ENCODE peak calls at places on chromosomes 6 and 20, in five cellular contexts. K, P, J, M and Z are unnamed samples.

GRCh38 chr6:32081168-32081624 is 27.9 kb downstream of the TNXB start:
- DNase-seq in K (peak; percentile 90), P (peak; percentile 93), J (peak; percentile 88), M (peak; percentile 74), Z (peak; percentile 25)

GRCh38 chr6:41560440-41561192 is 14.4 kb downstream of the FOXP4 start:
- DNase-seq in K (peak; percentile 72), P (peak; percentile 84), J (peak; percentile 89), M (peak; percentile 54), Z (no peak)

GRCh38 chr20:49281059-49281912 is 3.4 kb upstream of the ZNFX1 start:
- DNase-seq in K (no peak), P (no peak), J (no peak), M (no peak), Z (no peak)

GRCh38 chr20:9912290-9912689 is 73.4 kb upstream of the PAK5 start:
- DNase-seq in K (no peak), P (no peak), J (no peak), M (no peak), Z (no peak)

GRCh38 chr20:25624500-25624939 is 706 bp upstream of the NANP start:
- DNase-seq in K (no peak), P (no peak), J (peak; percentile 78), M (no peak), Z (no peak)

GRCh38 chr20:40930561-40930960 is 98.1 kb upstream of the TOP1 start:
- DNase-seq in K (no peak), P (no peak), J (no peak), M (no peak), Z (no peak)

GRCh38 chr6:110554966-110555460 is 78.6 kb upstream of the SLC22A16 start:
- DNase-seq in K (no peak), P (no peak), J (no peak), M (peak; percentile 81), Z (no peak)

GRCh38 chr6:49849121-49849907 is 17.0 kb downstream of the CRISP1 start:
- DNase-seq in K (no peak), P (no peak), J (no peak), M (no peak), Z (no peak)

GRCh38 chr6:14453712-14454466 is 336.3 kb downstream of the CD83 start:
- DNase-seq in K (no peak), P (no peak), J (no peak), M (no peak), Z (no peak)

GRCh38 chr20:43949741-43950618 is 35.3 kb downstream of the TOX2 start:
- DNase-seq in K (no peak), P (no peak), J (no peak), M (no peak), Z (no peak)

GRCh38 chr6:56364482-56365313 is 117.3 kb upstream of the COL21A1 start:
- DNase-seq in K (no peak), P (no peak), J (no peak), M (no peak), Z (no peak)

GRCh38 chr6:7053125-7053784 is 54.5 kb upstream of the RREB1 start:
- DNase-seq in K (no peak), P (no peak), J (no peak), M (no peak), Z (peak; percentile 78)

GRCh38 chr6:167831281-167831680 is 4.6 kb downstream of the AFDN start:
- DNase-seq in K (no peak), P (no peak), J (no peak), M (no peak), Z (no peak)

GRCh38 chr20:47195573-47195972 is 160.9 kb downstream of the ZMYND8 start:
- DNase-seq in K (no peak), P (no peak), J (no peak), M (no peak), Z (no peak)

GRCh38 chr6:21679761-21680265 is 86.3 kb downstream of the SOX4 start:
- DNase-seq in K (no peak), P (no peak), J (no peak), M (no peak), Z (no peak)

GRCh38 chr20:47982574-47983360 is 197.5 kb upstream of the SULF2 start:
- DNase-seq in K (no peak), P (no peak), J (peak; percentile 42), M (no peak), Z (no peak)

GRCh38 chr6:170097505-170098427 is 193.1 kb downstream of the DLL1 start:
- DNase-seq in K (peak; percentile 6), P (peak; percentile 41), J (peak; percentile 42), M (peak; percentile 6), Z (no peak)

GRCh38 chr6:34656378-34657036 is 40.1 kb downstream of the ILRUN start:
- DNase-seq in K (no peak), P (no peak), J (peak; percentile 66), M (peak; percentile 59), Z (no peak)

GRCh38 chr20:22226849-22227248 is 357.5 kb downstream of the FOXA2 start:
- DNase-seq in K (no peak), P (no peak), J (no peak), M (no peak), Z (no peak)

GRCh38 chr6:72911463-72912153 is 289.7 kb downstream of the KCNQ5 start:
- DNase-seq in K (no peak), P (no peak), J (no peak), M (no peak), Z (no peak)

GRCh38 chr6:42071881-42072583 is 21.7 kb downstream of the TAF8 start:
- DNase-seq in K (no peak), P (no peak), J (no peak), M (no peak), Z (no peak)

DNA sequence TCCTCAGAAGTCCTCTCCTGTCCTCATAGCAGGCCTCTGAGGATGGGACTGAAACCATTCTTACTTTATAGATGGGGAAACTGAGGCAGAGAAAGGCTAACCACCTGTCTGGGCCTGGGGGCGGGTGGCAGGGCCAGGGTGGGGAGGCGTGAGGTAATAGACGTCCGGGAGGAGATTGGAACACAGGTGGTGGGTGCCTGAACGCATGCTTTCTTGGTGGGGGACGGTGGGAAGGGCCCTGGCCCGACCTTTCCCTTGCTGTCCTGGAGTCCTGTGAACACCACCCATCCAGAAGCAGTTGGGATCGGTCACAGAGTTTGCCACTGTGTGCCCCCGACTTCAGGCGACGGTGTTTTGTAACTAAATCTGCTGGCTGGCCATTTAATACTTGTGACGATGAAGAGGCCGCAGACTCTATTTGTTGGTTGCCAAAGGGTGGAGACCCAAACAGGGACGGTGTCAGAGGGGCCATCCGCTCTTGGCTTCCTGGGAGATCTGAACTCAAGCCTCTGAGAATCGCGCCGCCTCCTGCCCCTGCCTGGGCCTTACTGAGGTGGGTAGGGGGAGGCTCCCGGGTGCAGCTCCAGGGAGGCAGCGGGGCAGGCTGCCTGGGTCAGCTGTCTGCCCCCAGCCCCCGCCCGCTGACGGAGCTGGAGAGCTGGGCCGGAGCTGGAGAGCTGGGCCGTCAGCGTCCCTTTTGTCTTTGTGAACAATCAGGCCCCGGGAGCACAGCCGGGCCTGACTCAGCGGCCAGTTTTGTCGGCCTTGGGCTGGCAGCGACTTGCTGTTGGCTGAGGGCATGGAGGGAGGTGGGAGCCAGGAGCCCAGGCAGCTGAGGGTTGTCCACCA is 4.1 kb downstream of the RBM38 start:
- DNase-seq in K (peak; percentile 68), P (peak; percentile 93), J (peak; percentile 91), M (peak; percentile 85), Z (no peak)
- TF ChIP-seq POLR2A in K (no peak), P (no peak), J (no peak), M (no peak), Z (no peak)

DNA sequence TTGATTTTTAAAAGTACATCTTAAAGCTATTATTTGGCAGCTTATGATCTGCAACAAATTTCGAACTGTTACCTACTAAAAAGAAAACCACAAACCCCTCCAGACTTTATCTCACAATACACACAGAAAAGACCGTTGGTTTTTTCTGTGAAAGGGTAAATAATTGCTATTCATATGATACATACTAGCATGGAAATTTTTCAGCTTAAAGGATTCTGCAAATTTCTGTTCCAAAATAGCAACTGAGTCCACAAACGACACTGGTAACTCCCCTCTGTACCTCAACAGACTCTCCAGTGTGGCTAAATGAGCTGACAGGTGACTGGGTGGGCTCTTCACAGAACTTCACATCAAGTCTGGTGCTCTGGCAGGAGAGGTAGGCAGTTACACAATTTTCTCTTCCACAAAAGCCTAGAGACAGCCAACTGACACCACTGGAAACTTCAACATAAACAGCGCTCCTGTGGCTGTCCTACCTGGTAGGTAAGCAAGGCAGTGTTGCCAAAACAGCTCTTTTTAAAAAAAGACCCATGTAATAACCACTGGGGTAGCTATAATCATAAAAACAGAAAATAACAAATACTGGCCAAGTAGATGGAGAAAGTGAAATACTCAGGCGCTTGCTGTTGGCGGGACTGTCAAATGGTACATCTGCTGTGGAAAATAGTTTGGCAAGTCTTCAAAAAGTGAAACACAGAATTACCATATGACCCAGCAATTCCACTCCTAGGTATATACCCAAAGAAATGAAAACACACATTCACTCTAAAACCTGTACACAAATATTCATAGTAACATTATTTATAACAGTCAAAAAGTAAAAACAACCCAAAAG is 37.8 kb downstream of the ELOVL5 start:
- DNase-seq in K (no peak), P (no peak), J (no peak), M (no peak), Z (no peak)
- H3K27ac ChIP-seq in K (no peak overlapping the region), P (no peak overlapping the region), J (no peak overlapping the region), M (no peak overlapping the region), Z (no peak overlapping the region)

GRCh38 chr6:51415501-51415900 is 596.8 kb downstream of the TFAP2B start:
- DNase-seq in K (no peak), P (no peak), J (no peak), M (no peak), Z (no peak)
- TF ChIP-seq POLR2A in K (no peak), P (no peak), J (no peak), M (no peak), Z (no peak)

GRCh38 chr6:80608881-80609280 is 502.4 kb downstream of the BCKDHB start:
- DNase-seq in K (no peak), P (no peak), J (no peak), M (no peak), Z (no peak)
- H3K27ac ChIP-seq in K (no peak overlapping the region), P (no peak overlapping the region), J (no peak overlapping the region), M (no peak overlapping the region), Z (no peak overlapping the region)

GRCh38 chr20:63626424-63627128 is at the start of gene GMEB2:
- DNase-seq in K (peak; percentile 72), P (peak; percentile 90), J (peak; percentile 82), M (peak; percentile 76), Z (no peak)
- TF ChIP-seq POLR2A in K (peak; percentile 21), P (peak; percentile 10), J (peak; percentile 44), M (no peak), Z (peak; percentile 20)

DNA sequence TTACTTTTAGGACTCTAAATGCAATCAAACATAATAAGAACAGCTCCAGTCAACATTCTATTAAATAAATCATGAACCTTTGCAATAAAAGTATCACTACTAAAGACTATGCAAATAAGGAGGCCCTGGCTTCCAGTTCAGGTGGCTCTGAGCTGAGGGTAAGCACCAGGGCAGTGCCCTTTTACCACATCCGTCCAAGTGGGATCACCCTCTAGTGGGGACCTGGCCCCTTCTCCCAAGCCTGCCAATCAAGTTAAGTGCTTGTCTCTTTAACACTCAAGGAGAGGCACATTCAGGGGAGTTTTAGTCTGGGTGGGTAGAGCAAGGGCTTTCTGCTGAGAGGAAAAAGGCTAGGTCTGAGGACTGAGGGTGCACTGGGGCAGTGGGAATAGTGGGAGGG is 161.4 kb downstream of the TMEM200A start:
- DNase-seq in K (no peak), P (no peak), J (no peak), M (no peak), Z (no peak)
- H3K27ac ChIP-seq in K (no peak overlapping the region), P (no peak overlapping the region), J (no peak overlapping the region), M (no peak overlapping the region), Z (no peak overlapping the region)